ENCODE peak calls at places on chromosomes 16 and 17, in four cellular contexts. One of them, this sample, is unnamed.
A peak's percentile ranks its signal among the peaks of the same experiment; 100 is the strongest.

GRCh38 chr17:31499771-31500554 is 108.5 kb downstream of the RAB11FIP4 start:
- DNase-seq in kidney: peak; percentile 94
- DNase-seq in lower lobe of right lung: peak; percentile 81
- DNase-seq in H1: peak; percentile 58
- DNase-seq in this sample: no peak

GRCh38 chr17:58331815-58332719 is 3.5 kb upstream of the TSPOAP1 start:
- DNase-seq in kidney: peak; percentile 93
- DNase-seq in lower lobe of right lung: peak; percentile 91
- DNase-seq in H1: no peak
- DNase-seq in this sample: no peak

GRCh38 chr16:77171750-77172635 is 19.0 kb upstream of the MON1B start:
- DNase-seq in kidney: no peak
- DNase-seq in lower lobe of right lung: no peak
- DNase-seq in H1: no peak
- DNase-seq in this sample: peak; percentile 34

GRCh38 chr16:47142469-47143328 is 1.0 kb downstream of the NETO2 start:
- DNase-seq in kidney: peak; percentile 77
- DNase-seq in lower lobe of right lung: peak; percentile 48
- DNase-seq in H1: no peak
- DNase-seq in this sample: no peak

GRCh38 chr17:59287452-59287851 is 44.0 kb upstream of the YPEL2 start:
- DNase-seq in kidney: no peak
- DNase-seq in lower lobe of right lung: no peak
- DNase-seq in H1: no peak
- DNase-seq in this sample: no peak

GRCh38 chr17:70906808-70907207 is 737.5 kb downstream of the KCNJ2 start:
- DNase-seq in kidney: no peak
- DNase-seq in lower lobe of right lung: no peak
- DNase-seq in H1: no peak
- DNase-seq in this sample: no peak

GRCh38 chr17:64529221-64529620 is 22.4 kb downstream of the CEP95 start:
- DNase-seq in kidney: no peak
- DNase-seq in lower lobe of right lung: no peak
- DNase-seq in H1: no peak
- DNase-seq in this sample: no peak

GRCh38 chr17:21377821-21378396 is 1.8 kb downstream of the KCNJ12 start:
- DNase-seq in kidney: no peak
- DNase-seq in lower lobe of right lung: no peak
- DNase-seq in H1: peak; percentile 72
- DNase-seq in this sample: no peak

GRCh38 chr16:11459722-11460121 is 114.5 kb downstream of the RMI2 start:
- DNase-seq in kidney: no peak
- DNase-seq in lower lobe of right lung: no peak
- DNase-seq in H1: no peak
- DNase-seq in this sample: no peak

GRCh38 chr16:81752225-81752875 is 26.7 kb upstream of the PLCG2 start:
- DNase-seq in kidney: peak; percentile 82
- DNase-seq in lower lobe of right lung: peak; percentile 88
- DNase-seq in H1: no peak
- DNase-seq in this sample: no peak

GRCh38 chr16:3235856-3236669 is 1.1 kb upstream of the ZNF200 start:
- DNase-seq in kidney: peak; percentile 83
- DNase-seq in lower lobe of right lung: peak; percentile 85
- DNase-seq in H1: peak; percentile 49
- DNase-seq in this sample: peak; percentile 37

GRCh38 chr17:57902117-57902799 is 52.4 kb upstream of the MRPS23 start:
- DNase-seq in kidney: no peak
- DNase-seq in lower lobe of right lung: peak; percentile 35
- DNase-seq in H1: no peak
- DNase-seq in this sample: no peak

GRCh38 chr17:55442953-55443683 is 21.5 kb upstream of the MMD start:
- DNase-seq in kidney: no peak
- DNase-seq in lower lobe of right lung: no peak
- DNase-seq in H1: no peak
- DNase-seq in this sample: no peak

GRCh38 chr17:45749831-45750335 is 34.2 kb upstream of the CRHR1 start:
- DNase-seq in kidney: peak; percentile 29
- DNase-seq in lower lobe of right lung: no peak
- DNase-seq in H1: no peak
- DNase-seq in this sample: no peak

GRCh38 chr16:72367841-72368240 is 195.9 kb upstream of the PMFBP1 start:
- DNase-seq in kidney: no peak
- DNase-seq in lower lobe of right lung: no peak
- DNase-seq in H1: no peak
- DNase-seq in this sample: no peak

GRCh38 chr16:89170346-89171215 is 967 bp upstream of the CDH15 start:
- DNase-seq in kidney: peak; percentile 86
- DNase-seq in lower lobe of right lung: peak; percentile 77
- DNase-seq in H1: peak; percentile 89
- DNase-seq in this sample: no peak

GRCh38 chr17:81097943-81098308 is 63.0 kb downstream of the BAIAP2 start:
- DNase-seq in kidney: no peak
- DNase-seq in lower lobe of right lung: peak; percentile 76
- DNase-seq in H1: no peak
- DNase-seq in this sample: no peak

GRCh38 chr17:29645516-29646051 is 22.9 kb upstream of the CORO6 start:
- DNase-seq in kidney: peak; percentile 83
- DNase-seq in lower lobe of right lung: peak; percentile 66
- DNase-seq in H1: no peak
- DNase-seq in this sample: peak; percentile 86

GRCh38 chr16:89201467-89202377 is 1.4 kb upstream of the SLC22A31 start:
- DNase-seq in kidney: peak; percentile 95
- DNase-seq in lower lobe of right lung: peak; percentile 84
- DNase-seq in H1: peak; percentile 99
- DNase-seq in this sample: peak; percentile 34

GRCh38 chr17:17564896-17565295 is 26.6 kb downstream of the PEMT start:
- DNase-seq in kidney: no peak
- DNase-seq in lower lobe of right lung: no peak
- DNase-seq in H1: no peak
- DNase-seq in this sample: no peak

GRCh38 chr16:22797551-22797950 is 16.4 kb upstream of the HS3ST2 start:
- DNase-seq in kidney: no peak
- DNase-seq in lower lobe of right lung: no peak
- DNase-seq in H1: no peak
- DNase-seq in this sample: no peak

GRCh38 chr16:67053767-67054334 is 24.9 kb downstream of the CBFB start:
- DNase-seq in kidney: no peak
- DNase-seq in lower lobe of right lung: no peak
- DNase-seq in H1: no peak
- DNase-seq in this sample: no peak

GRCh38 chr16:74461826-74462225 is 40.5 kb upstream of the CLEC18B start:
- DNase-seq in kidney: no peak
- DNase-seq in lower lobe of right lung: no peak
- DNase-seq in H1: no peak
- DNase-seq in this sample: no peak

GRCh38 chr16:1987198-1987597 is 2.6 kb upstream of the SYNGR3 start:
- DNase-seq in kidney: no peak
- DNase-seq in lower lobe of right lung: no peak
- DNase-seq in H1: no peak
- DNase-seq in this sample: no peak

GRCh38 chr17:32267690-32268205 is 2.1 kb downstream of the RHBDL3 start:
- DNase-seq in kidney: peak; percentile 34
- DNase-seq in lower lobe of right lung: peak; percentile 35
- DNase-seq in H1: peak; percentile 56
- DNase-seq in this sample: no peak

GRCh38 chr17:38908676-38909181 is 16.7 kb upstream of the LASP1NB start:
- DNase-seq in kidney: peak; percentile 83
- DNase-seq in lower lobe of right lung: peak; percentile 50
- DNase-seq in H1: no peak
- DNase-seq in this sample: peak; percentile 21
- H3K27ac ChIP-seq in kidney: peak overlapping the region; percentile 63
- H3K27ac ChIP-seq in lower lobe of right lung: peak overlapping the region; percentile 62
- H3K27ac ChIP-seq in H1: no peak overlapping the region
- H3K27ac ChIP-seq in this sample: peak overlapping the region; percentile 53

DNA sequence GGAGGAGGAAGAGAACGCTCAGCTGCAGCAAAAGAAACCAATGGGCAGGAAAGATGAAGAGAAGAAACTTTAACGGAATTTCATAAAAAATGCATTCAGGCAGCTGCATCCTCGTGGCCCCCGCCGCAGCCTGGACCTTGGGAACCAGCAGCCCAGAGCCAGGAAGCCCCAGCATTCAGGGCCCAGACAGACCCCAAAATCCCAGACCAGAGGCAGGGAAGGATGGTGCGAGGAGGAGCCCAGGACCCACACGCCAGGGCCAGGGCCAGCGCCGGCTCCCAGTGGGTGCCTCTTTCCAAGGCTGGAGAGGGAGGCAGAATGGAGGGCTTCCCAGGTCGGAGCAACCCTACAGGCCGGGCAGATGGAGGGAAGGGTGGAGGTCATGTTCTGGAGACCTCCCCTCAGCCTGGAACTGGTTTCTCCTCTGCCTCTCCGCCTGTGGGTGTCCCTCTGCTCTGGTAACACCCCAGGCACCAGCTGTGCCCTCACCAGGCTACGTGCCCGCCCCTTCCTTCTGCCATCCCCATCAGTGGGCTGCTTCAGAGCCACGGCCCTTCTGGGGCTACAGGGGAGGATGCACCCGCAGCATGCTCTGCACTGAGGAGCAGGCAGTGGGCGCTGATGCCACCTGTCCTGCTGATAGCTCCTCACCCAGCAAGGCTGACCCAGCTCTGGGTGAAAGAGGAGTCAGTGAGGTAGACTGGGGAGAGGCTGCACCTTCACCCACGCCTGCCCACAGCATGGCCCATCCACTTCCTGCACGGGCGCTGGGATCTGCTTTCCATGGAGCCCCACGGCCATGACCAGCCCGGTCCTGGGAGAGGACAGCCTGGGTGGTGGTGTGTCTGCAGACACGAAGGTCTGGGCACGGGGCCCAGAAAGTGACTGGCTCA is 1.2 kb upstream of the MIF4GD start:
- DNase-seq in kidney: no peak
- DNase-seq in lower lobe of right lung: no peak
- DNase-seq in H1: no peak
- DNase-seq in this sample: no peak
- H3K27ac ChIP-seq in kidney: no peak overlapping the region
- H3K27ac ChIP-seq in lower lobe of right lung: peak overlapping the region; percentile 99
- H3K27ac ChIP-seq in H1: no peak overlapping the region
- H3K27ac ChIP-seq in this sample: peak overlapping the region; percentile 79

DNA sequence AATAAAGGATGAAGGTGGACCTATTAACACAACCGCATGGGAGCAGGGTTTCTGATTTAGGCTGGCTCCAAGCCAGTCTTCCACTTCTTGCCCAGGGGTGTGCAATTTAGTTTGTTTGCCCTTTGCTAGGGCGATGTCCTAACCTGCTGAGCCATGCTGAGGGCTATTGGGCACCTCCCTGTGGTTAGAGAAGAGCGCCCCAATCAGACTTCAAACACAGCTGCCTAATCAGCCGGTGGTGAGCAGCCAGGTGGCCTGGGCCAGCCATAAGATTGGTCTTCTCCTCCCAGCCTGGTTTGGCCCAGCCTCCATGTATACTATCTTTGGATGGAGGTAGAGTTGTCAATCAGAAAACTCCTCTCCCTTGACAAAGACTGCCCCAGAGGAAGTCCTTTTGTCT is 15.7 kb downstream of the TMEM94 start:
- DNase-seq in kidney: no peak
- DNase-seq in lower lobe of right lung: no peak
- DNase-seq in H1: no peak
- DNase-seq in this sample: no peak
- H3K27ac ChIP-seq in kidney: no peak overlapping the region
- H3K27ac ChIP-seq in lower lobe of right lung: no peak overlapping the region
- H3K27ac ChIP-seq in H1: no peak overlapping the region
- H3K27ac ChIP-seq in this sample: no peak overlapping the region

GRCh38 chr17:35129154-35129972 is 7.9 kb downstream of the FNDC8 start:
- DNase-seq in kidney: no peak
- DNase-seq in lower lobe of right lung: no peak
- DNase-seq in H1: no peak
- DNase-seq in this sample: no peak
- H3K27ac ChIP-seq in kidney: no peak overlapping the region
- H3K27ac ChIP-seq in lower lobe of right lung: peak overlapping the region; percentile 2
- H3K27ac ChIP-seq in H1: no peak overlapping the region
- H3K27ac ChIP-seq in this sample: no peak overlapping the region

DNA sequence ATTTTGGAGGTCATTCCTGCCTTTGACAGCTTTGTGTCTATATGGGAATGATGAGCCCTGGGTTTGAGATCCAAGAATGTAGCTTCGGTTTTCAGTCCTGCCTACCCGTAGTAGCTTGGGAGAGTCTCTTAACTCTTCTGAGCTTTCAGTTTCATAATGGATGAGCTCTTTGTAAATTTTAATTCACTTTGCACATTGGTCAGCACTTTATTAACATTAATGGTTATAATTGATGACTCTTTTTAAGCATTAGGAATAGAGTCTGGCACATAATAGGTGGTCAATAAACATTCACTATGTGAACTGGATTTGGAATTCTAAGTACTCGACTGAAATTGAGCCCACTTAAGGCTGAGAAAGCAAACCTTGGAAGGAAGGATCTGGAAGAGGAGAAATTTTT is 17.3 kb downstream of the GPR139 start:
- DNase-seq in kidney: no peak
- DNase-seq in lower lobe of right lung: no peak
- DNase-seq in H1: no peak
- DNase-seq in this sample: no peak
- H3K27ac ChIP-seq in kidney: no peak overlapping the region
- H3K27ac ChIP-seq in lower lobe of right lung: no peak overlapping the region
- H3K27ac ChIP-seq in H1: no peak overlapping the region
- H3K27ac ChIP-seq in this sample: no peak overlapping the region